ENCODE peak calls at places on chromosomes 6 and 20, in four cellular contexts. X is Calu3, E is AG10803, H is OCI-LY7. T is an unnamed sample.

GRCh38 chr6:54850061-54850460 is 3.5 kb downstream of the FAM83B start:
- DNase-seq in E (no peak), X (no peak), H (no peak), T (no peak)

GRCh38 chr20:44711237-44711636 is 3.9 kb upstream of the CCN5 start:
- DNase-seq in H (no peak), E (no peak), X (no peak), T (no peak)

GRCh38 chr6:101458341-101458740 is 64.8 kb downstream of the GRIK2 start:
- DNase-seq in X (no peak), H (no peak), E (peak; percentile 43), T (no peak)

GRCh38 chr6:43702522-43703440 is 15.2 kb upstream of the MRPS18A start:
- DNase-seq in E (peak; percentile 93), X (peak; percentile 98), H (peak; percentile 62), T (no peak)

GRCh38 chr6:154715449-154715848 is 17.8 kb upstream of the SCAF8 start:
- DNase-seq in H (no peak), X (no peak), E (no peak), T (no peak)

GRCh38 chr6:134640229-134640628 is 309.7 kb downstream of the ALDH8A1 start:
- DNase-seq in H (no peak), E (no peak), X (no peak), T (no peak)

GRCh38 chr6:2876210-2877056 is 26.7 kb downstream of the SERPINB9 start:
- DNase-seq in H (peak; percentile 58), E (peak; percentile 87), X (peak; percentile 58), T (no peak)

GRCh38 chr6:100886078-100886477 is 4.9 kb upstream of the ASCC3 start:
- DNase-seq in H (no peak), X (no peak), E (peak; percentile 69), T (no peak)

GRCh38 chr20:14583413-14583812 is 246.0 kb upstream of the FLRT3 start:
- DNase-seq in H (no peak), E (no peak), X (no peak), T (no peak)

GRCh38 chr6:11979866-11980265 is 32.2 kb upstream of the HIVEP1 start:
- DNase-seq in E (no peak), H (no peak), X (no peak), T (no peak)

GRCh38 chr6:25302677-25303128 is 23.5 kb downstream of the CARMIL1 start:
- DNase-seq in H (no peak), E (peak; percentile 84), X (peak; percentile 35), T (no peak)

GRCh38 chr6:158863646-158864045 is 44.5 kb upstream of the EZR start:
- DNase-seq in H (no peak), X (no peak), E (peak; percentile 79), T (no peak)

GRCh38 chr6:16118825-16119224 is 10.1 kb upstream of the MYLIP start:
- DNase-seq in E (no peak), H (no peak), X (no peak), T (no peak)

GRCh38 chr6:167661456-167662103 is 165.1 kb upstream of the AFDN start:
- DNase-seq in X (no peak), E (no peak), H (no peak), T (no peak)

GRCh38 chr6:52503344-52503747 is 73.5 kb downstream of the TRAM2 start:
- DNase-seq in X (peak; percentile 32), H (no peak), E (no peak), T (peak; percentile 20)

GRCh38 chr6:167663784-167664432 is 162.8 kb upstream of the AFDN start:
- DNase-seq in X (no peak), H (no peak), E (no peak), T (no peak)

GRCh38 chr6:158391276-158391675 is 79.0 kb downstream of the TULP4 start:
- DNase-seq in E (no peak), X (no peak), H (no peak), T (no peak)

GRCh38 chr20:44961868-44962267 is 1.7 kb upstream of the TOMM34 start:
- DNase-seq in H (no peak), X (no peak), E (peak; percentile 31), T (no peak)

GRCh38 chr6:157727629-157728182 is 95.3 kb upstream of the SNX9 start:
- DNase-seq in H (no peak), X (peak; percentile 3), E (no peak), T (no peak)

GRCh38 chr6:170005680-170006470 is 254.5 kb downstream of the ERMARD start:
- DNase-seq in X (no peak), E (no peak), H (no peak), T (no peak)

GRCh38 chr6:89194559-89194958 is 22.6 kb downstream of the GABRR1 start:
- DNase-seq in X (no peak), H (no peak), E (no peak), T (no peak)

GRCh38 chr6:97501875-97502274 is 218.9 kb upstream of the MMS22L start:
- DNase-seq in H (no peak), E (no peak), X (no peak), T (no peak)

GRCh38 chr6:37653933-37654565 is 43.6 kb downstream of the MDGA1 start:
- DNase-seq in E (no peak), X (peak; percentile 68), H (peak; percentile 50), T (peak; percentile 80)

DNA sequence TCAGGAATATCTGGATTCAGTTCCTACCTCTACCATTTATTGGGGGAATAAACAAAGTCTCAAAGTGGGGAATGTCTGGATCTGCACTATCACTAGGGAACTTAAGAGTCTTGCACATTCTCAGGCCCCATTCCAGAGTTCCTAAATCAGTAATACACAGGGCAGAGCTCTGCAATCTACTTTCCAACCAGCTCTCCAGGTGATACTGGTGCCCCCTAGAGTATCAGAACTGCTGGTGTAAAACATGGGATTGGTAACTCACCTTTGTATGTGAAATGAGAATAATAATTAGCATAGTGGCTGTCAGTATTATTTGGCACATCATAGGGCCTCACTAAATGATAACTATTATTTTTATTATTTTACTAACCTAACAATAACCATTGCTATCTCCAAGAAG is 278.8 kb upstream of the IMPG1 start:
- DNase-seq in X (peak; percentile 30), E (no peak), H (no peak), T (no peak)
- TF ChIP-seq CTCF in X (peak; percentile 31), E (no peak), H (peak; percentile 46), T (no peak)

GRCh38 chr20:36398515-36398914 is 92.4 kb downstream of the DLGAP4 start:
- DNase-seq in X (no peak), E (no peak), H (no peak), T (no peak)

GRCh38 chr20:36401336-36401735 is 95.2 kb downstream of the DLGAP4 start:
- DNase-seq in H (no peak), X (no peak), E (no peak), T (no peak)

GRCh38 chr20:36399969-36400545 is 93.9 kb downstream of the DLGAP4 start:
- DNase-seq in E (no peak), X (no peak), H (no peak), T (no peak)

GRCh38 chr20:36400901-36401300 is 94.8 kb downstream of the DLGAP4 start:
- DNase-seq in H (no peak), X (no peak), E (no peak), T (no peak)

GRCh38 chr20:36399147-36399968 is 93.2 kb downstream of the DLGAP4 start:
- DNase-seq in X (peak; percentile 77), H (peak; percentile 72), E (peak; percentile 16), T (peak; percentile 76)
- TF ChIP-seq CTCF in X (peak; percentile 36), H (peak; percentile 85), E (peak; percentile 29), T (peak; percentile 26)

DNA sequence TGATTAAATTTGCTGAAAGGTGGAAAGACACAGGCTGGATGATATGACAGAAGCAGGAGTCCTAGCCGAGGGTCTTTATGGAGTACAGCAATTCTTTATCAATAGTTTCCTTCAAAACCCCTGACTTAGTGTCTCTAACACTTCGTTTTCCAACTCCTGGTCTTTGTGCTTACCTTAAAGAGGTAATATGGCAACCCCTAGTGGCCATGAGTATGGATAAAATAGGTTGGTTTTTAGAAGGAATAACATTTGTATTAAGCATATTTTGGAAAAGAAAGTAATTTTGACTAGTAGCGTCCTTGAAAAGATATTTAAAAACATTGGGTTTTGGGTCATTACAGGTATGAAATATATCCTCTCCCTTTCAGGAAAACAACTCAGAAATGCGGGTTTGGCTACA is 51.9 kb downstream of the VGLL2 start:
- DNase-seq in H (peak; percentile 1), X (peak; percentile 10), E (peak; percentile 8), T (no peak)
- TF ChIP-seq CTCF in H (peak; percentile 62), X (peak; percentile 36), E (peak; percentile 39), T (no peak)

GRCh38 chr6:107612762-107613415 is 123.0 kb downstream of the SOBP start:
- DNase-seq in X (no peak), H (no peak), E (no peak), T (no peak)
- TF ChIP-seq CTCF in X (no peak), H (no peak), E (no peak), T (no peak)

GRCh38 chr6:144710207-144710606 is 425.1 kb downstream of the UTRN start:
- DNase-seq in H (no peak), X (no peak), E (peak; percentile 89), T (no peak)
- TF ChIP-seq CTCF in H (no peak), X (no peak), E (no peak), T (no peak)

GRCh38 chr20:37204056-37204455 is 24.7 kb upstream of the MROH8 start:
- DNase-seq in E (peak; percentile 31), H (no peak), X (no peak), T (no peak)

GRCh38 chr20:37200376-37200775 is 21.0 kb upstream of the MROH8 start:
- DNase-seq in X (no peak), H (no peak), E (no peak), T (no peak)

GRCh38 chr20:37202267-37202943 is 23.1 kb upstream of the MROH8 start:
- DNase-seq in X (peak; percentile 74), H (peak; percentile 32), E (peak; percentile 98), T (peak; percentile 41)

GRCh38 chr20:37200926-37201826 is 21.8 kb upstream of the MROH8 start:
- DNase-seq in X (no peak), H (no peak), E (no peak), T (no peak)

DNA sequence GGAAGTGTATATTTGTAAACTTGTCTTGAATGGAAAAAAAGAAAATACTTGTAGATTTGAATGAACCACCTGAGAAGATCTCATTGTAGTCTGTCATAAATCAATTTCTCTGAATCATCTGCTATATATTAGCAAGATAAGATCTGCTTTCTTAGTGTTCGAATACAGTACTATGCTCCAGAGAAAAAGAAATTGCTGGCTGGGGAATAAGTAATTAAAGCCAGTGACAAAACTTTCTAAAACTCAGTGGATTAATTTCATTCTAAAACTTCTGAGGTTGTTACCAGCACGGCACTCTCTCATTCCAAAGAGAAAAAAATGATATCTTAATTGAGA is 22.4 kb upstream of the MROH8 start:
- DNase-seq in E (no peak), X (no peak), H (no peak), T (no peak)
- TF ChIP-seq CTCF in E (no peak), X (no peak), H (no peak), T (no peak)